ENCODE peak calls at places on chromosomes 3 and 15, in eight cellular contexts. D, J, U, I, S, X, N and G are unnamed samples.

GRCh38 chr15:51224428-51224827 is 114.0 kb downstream of the CYP19A1 start:
- DNase-seq in D (peak; percentile 25), J (no peak), U (no peak), I (peak; percentile 63), S (no peak), X (no peak), N (no peak), G (no peak)

GRCh38 chr3:42194943-42195510 is 71.0 kb downstream of the CCK start:
- DNase-seq in D (no peak), J (no peak), U (no peak), I (no peak), S (no peak), X (no peak), N (no peak), G (no peak)

GRCh38 chr15:45399381-45400212 is 21.3 kb upstream of the GATM start:
- DNase-seq in D (peak; percentile 66), J (no peak), U (no peak), I (peak; percentile 73), S (no peak), X (no peak), N (no peak), G (peak; percentile 20)

GRCh38 chr15:36501063-36501678 is 78.3 kb upstream of the CDIN1 start:
- DNase-seq in D (peak; percentile 79), J (no peak), U (peak; percentile 33), I (peak; percentile 83), S (peak; percentile 14), X (no peak), N (peak; percentile 2), G (peak; percentile 48)

GRCh38 chr3:116920836-116921596 is 211.4 kb downstream of the TUSC7 start:
- DNase-seq in D (peak; percentile 36), J (no peak), U (no peak), I (peak; percentile 44), S (no peak), X (no peak), N (no peak), G (no peak)

GRCh38 chr15:69727257-69727924 is 274.8 kb downstream of the RPLP1 start:
- DNase-seq in D (no peak), J (no peak), U (no peak), I (no peak), S (no peak), X (no peak), N (no peak), G (no peak)

GRCh38 chr3:63519426-63519825 is 133.0 kb upstream of the SNTN start:
- DNase-seq in D (peak; percentile 5), J (no peak), U (no peak), I (peak; percentile 29), S (no peak), X (no peak), N (no peak), G (no peak)

GRCh38 chr3:42063886-42064285 is 27.3 kb upstream of the TRAK1 start:
- DNase-seq in D (peak; percentile 79), J (no peak), U (no peak), I (peak; percentile 98), S (no peak), X (no peak), N (no peak), G (no peak)

GRCh38 chr15:62254137-62254934 is 89.3 kb upstream of the C2CD4B start:
- DNase-seq in D (peak; percentile 43), J (peak; percentile 71), U (peak; percentile 10), I (peak; percentile 62), S (peak; percentile 84), X (peak; percentile 79), N (peak; percentile 64), G (peak; percentile 53)